ENCODE peak calls at places on chromosomes 12 and 14, in eight cellular contexts. J, R, Z, W, N, A, M and T are unnamed samples.
A peak's percentile ranks its signal among the peaks of the same experiment; 100 is the strongest.

GRCh38 chr12:68455676-68456345 is 123.6 kb upstream of the MDM1 start:
- DNase-seq in Z (no peak), M (no peak), A (no peak), R (no peak), N (no peak), J (no peak), W (no peak), T (peak; percentile 18)

GRCh38 chr12:121170581-121171260 is 38.0 kb downstream of the P2RX7 start:
- DNase-seq in R (no peak), W (no peak), A (no peak), J (no peak), M (peak; percentile 28), Z (no peak), N (no peak), T (no peak)

GRCh38 chr14:91835197-91835919 is 32.0 kb downstream of the TC2N start:
- DNase-seq in Z (peak; percentile 56), M (no peak), W (no peak), R (no peak), A (no peak), N (no peak), J (no peak), T (peak; percentile 46)

GRCh38 chr12:94962680-94963079 is 40.8 kb downstream of the NDUFA12 start:
- DNase-seq in R (no peak), N (no peak), Z (no peak), W (no peak), J (no peak), M (no peak), A (no peak), T (peak; percentile 80)

GRCh38 chr12:56028511-56029165 is 7.8 kb downstream of the IKZF4 start:
- DNase-seq in J (no peak), N (no peak), Z (no peak), W (no peak), R (no peak), A (no peak), M (no peak), T (no peak)

GRCh38 chr12:88638956-88639355 is 58.7 kb upstream of the KITLG start:
- DNase-seq in N (no peak), A (no peak), J (no peak), M (no peak), W (no peak), R (no peak), Z (no peak), T (no peak)

GRCh38 chr12:5520831-5521230 is 88.9 kb downstream of the NTF3 start:
- DNase-seq in Z (no peak), A (no peak), N (no peak), M (no peak), R (no peak), J (no peak), W (no peak), T (no peak)

GRCh38 chr12:92261071-92261470 is 115.4 kb upstream of the BTG1 start:
- DNase-seq in R (no peak), A (no peak), Z (no peak), W (no peak), J (no peak), N (no peak), M (no peak), T (no peak)

GRCh38 chr14:69522026-69522425 is 37.5 kb downstream of the PLEKHD1 start:
- DNase-seq in Z (no peak), N (no peak), J (no peak), A (no peak), W (no peak), M (no peak), R (no peak), T (no peak)

GRCh38 chr14:72664651-72665050 is 229.2 kb downstream of the DPF3 start:
- DNase-seq in A (no peak), R (no peak), M (no peak), Z (no peak), J (no peak), N (no peak), W (no peak), T (no peak)

GRCh38 chr12:71888521-71888920 is 49.0 kb downstream of the TBC1D15 start:
- DNase-seq in A (no peak), Z (no peak), J (no peak), N (no peak), W (no peak), M (no peak), R (no peak), T (no peak)

GRCh38 chr12:7001921-7002591 is 16.2 kb downstream of the LPCAT3 start:
- DNase-seq in Z (no peak), J (no peak), A (no peak), R (no peak), W (no peak), M (no peak), N (no peak), T (no peak)

GRCh38 chr12:16612647-16613046 is 6.7 kb upstream of the LMO3 start:
- DNase-seq in R (no peak), Z (no peak), J (no peak), W (no peak), M (no peak), A (no peak), N (no peak), T (no peak)

GRCh38 chr14:94971750-94972149 is 185.6 kb downstream of the DICER1 start:
- DNase-seq in N (no peak), A (no peak), J (no peak), M (no peak), Z (no peak), R (no peak), W (no peak), T (no peak)

GRCh38 chr12:62292761-62293446 is 32.7 kb downstream of the USP15 start:
- DNase-seq in M (peak; percentile 32), N (no peak), Z (no peak), W (no peak), A (no peak), J (no peak), R (no peak), T (no peak)

GRCh38 chr12:113418213-113418879 is 3.8 kb upstream of the SDSL start:
- DNase-seq in M (no peak), J (no peak), N (no peak), R (no peak), Z (no peak), A (no peak), W (no peak), T (peak; percentile 19)

GRCh38 chr12:26233620-26234019 is 38.2 kb downstream of the SSPN start:
- DNase-seq in J (no peak), N (no peak), M (no peak), A (no peak), Z (no peak), R (no peak), W (no peak), T (no peak)

GRCh38 chr12:58421990-58422389 is 480.6 kb downstream of the ATP23 start:
- DNase-seq in W (no peak), A (no peak), N (no peak), R (no peak), M (no peak), J (no peak), Z (no peak), T (no peak)

GRCh38 chr12:58419905-58420304 is 478.5 kb downstream of the ATP23 start:
- DNase-seq in J (no peak), N (no peak), Z (no peak), A (no peak), R (no peak), W (no peak), M (no peak), T (no peak)

GRCh38 chr12:58419182-58419760 is 477.9 kb downstream of the ATP23 start:
- DNase-seq in M (no peak), Z (no peak), N (no peak), R (no peak), A (no peak), J (no peak), W (no peak), T (no peak)

GRCh38 chr12:58416211-58416610 is 474.8 kb downstream of the ATP23 start:
- DNase-seq in A (no peak), N (no peak), Z (no peak), R (no peak), J (no peak), M (peak; percentile 81), W (no peak), T (no peak)

GRCh38 chr12:58420496-58420895 is 479.1 kb downstream of the ATP23 start:
- DNase-seq in A (no peak), Z (no peak), W (no peak), N (no peak), R (no peak), M (no peak), J (no peak), T (no peak)
- H3K27ac ChIP-seq in A (no peak overlapping the region), Z (no peak overlapping the region), W (no peak overlapping the region), N (no peak overlapping the region), R (no peak overlapping the region), M (no peak overlapping the region), J (peak overlapping the region; percentile 74), T (no peak overlapping the region)

DNA sequence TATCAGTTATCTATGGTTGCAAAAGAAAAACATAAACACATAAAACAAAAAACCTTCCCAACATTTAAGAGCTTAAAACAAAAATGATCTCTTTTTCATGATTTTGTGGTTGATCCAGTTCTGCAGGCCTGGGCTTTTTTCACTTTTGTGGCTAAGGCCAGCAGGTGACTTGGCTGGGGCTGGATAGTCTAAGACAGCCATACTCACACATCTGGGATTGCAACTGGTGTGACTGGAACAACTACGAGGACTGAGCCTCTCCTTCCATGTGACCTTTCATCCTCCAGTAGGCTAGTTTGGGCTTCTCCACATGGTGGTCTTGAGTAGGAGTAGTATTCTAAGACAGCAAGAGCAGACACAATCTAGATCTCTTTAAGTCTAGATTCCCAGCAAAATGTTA is 7.2 kb upstream of the PKP2 start:
- DNase-seq in M (no peak), J (no peak), R (no peak), Z (no peak), N (no peak), A (no peak), W (no peak), T (no peak)
- H3K27ac ChIP-seq in M (no peak overlapping the region), J (no peak overlapping the region), R (no peak overlapping the region), Z (no peak overlapping the region), N (no peak overlapping the region), A (no peak overlapping the region), W (no peak overlapping the region), T (no peak overlapping the region)

GRCh38 chr12:1630081-1630826 is 1.2 kb downstream of the WNT5B start:
- DNase-seq in N (no peak), W (no peak), J (no peak), Z (no peak), M (no peak), A (peak; percentile 49), R (peak; percentile 66), T (peak; percentile 64)
- H3K27ac ChIP-seq in N (no peak overlapping the region), W (no peak overlapping the region), J (no peak overlapping the region), Z (no peak overlapping the region), M (no peak overlapping the region), A (no peak overlapping the region), R (no peak overlapping the region), T (no peak overlapping the region)

GRCh38 chr12:11584213-11584855 is 65.1 kb upstream of the ETV6 start:
- DNase-seq in M (no peak), Z (no peak), N (no peak), J (no peak), R (no peak), W (no peak), A (no peak), T (no peak)

GRCh38 chr12:11578461-11578993 is 70.9 kb upstream of the ETV6 start:
- DNase-seq in N (no peak), J (no peak), A (no peak), Z (no peak), W (no peak), R (no peak), M (no peak), T (no peak)

GRCh38 chr12:11577658-11578260 is 71.7 kb upstream of the ETV6 start:
- DNase-seq in J (no peak), W (no peak), M (no peak), N (no peak), A (no peak), Z (no peak), R (no peak), T (no peak)

GRCh38 chr12:11580125-11580751 is 69.2 kb upstream of the ETV6 start:
- DNase-seq in R (no peak), W (no peak), A (no peak), Z (no peak), N (no peak), M (peak; percentile 39), J (no peak), T (no peak)

GRCh38 chr12:11581179-11581755 is 68.2 kb upstream of the ETV6 start:
- DNase-seq in N (peak; percentile 60), W (peak; percentile 70), M (peak; percentile 66), R (peak; percentile 44), J (peak; percentile 13), Z (peak; percentile 56), A (peak; percentile 52), T (peak; percentile 64)
- H3K27ac ChIP-seq in N (no peak overlapping the region), W (no peak overlapping the region), M (no peak overlapping the region), R (no peak overlapping the region), J (no peak overlapping the region), Z (no peak overlapping the region), A (no peak overlapping the region), T (no peak overlapping the region)